ENCODE peak calls at places on chromosome 19, in nine cellular contexts. X is H9; I is esophagus squamous epithelium; H is heart right ventricle; P is HFFc6; U is mucosa of descending colon; R is CD4-positive, alpha-beta T cell; N is ascending aorta; C is neural crest cell. Z is an unnamed sample.

GRCh38 chr19:43300876-43301765 is 31.8 kb upstream of the PSG9 start:
- DNase-seq in C (no peak), P (no peak), N (no peak), R (no peak), U (no peak), I (no peak), H (no peak), X (no peak), Z (no peak)

GRCh38 chr19:58563034-58563573 is 4.7 kb upstream of the UBE2M start:
- DNase-seq in R (no peak), I (no peak), X (peak), N (no peak), U (peak), P (no peak), H (no peak), C (no peak), Z (no peak)

GRCh38 chr19:2215281-2215751 is 20.8 kb downstream of the PLEKHJ1 start:
- DNase-seq in H (no peak), U (no peak), I (no peak), P (no peak), C (no peak), X (peak), N (no peak), R (peak), Z (no peak)

GRCh38 chr19:44647144-44647543 is 3.4 kb downstream of the PVR start:
- DNase-seq in N (no peak), X (no peak), U (no peak), I (no peak), C (no peak), H (no peak), P (no peak), R (no peak), Z (no peak)

GRCh38 chr19:5903054-5903501 is 512 bp downstream of the NDUFA11 start:
- DNase-seq in C (no peak), X (no peak), H (no peak), P (peak), R (no peak), U (no peak), I (no peak), N (no peak), Z (no peak)

GRCh38 chr19:15643387-15643786 is 2.7 kb downstream of the CYP4F3 start:
- DNase-seq in U (no peak), R (no peak), I (no peak), H (no peak), P (no peak), N (no peak), C (no peak), X (no peak), Z (no peak)

GRCh38 chr19:6086081-6086858 is 24.0 kb downstream of the RFX2 start:
- DNase-seq in I (no peak), U (no peak), R (no peak), C (no peak), H (no peak), X (no peak), P (peak), N (no peak), Z (no peak)

GRCh38 chr19:1846517-1847205 is 1.6 kb downstream of the REXO1 start:
- DNase-seq in U (peak), I (no peak), X (no peak), P (no peak), N (no peak), C (no peak), H (no peak), R (no peak), Z (no peak)

GRCh38 chr19:28746486-28746885 is 466.5 kb downstream of the UQCRFS1 start:
- DNase-seq in R (no peak), I (no peak), C (no peak), H (no peak), P (no peak), U (no peak), X (no peak), N (no peak), Z (no peak)

GRCh38 chr19:31316201-31316951 is 32.9 kb downstream of the TSHZ3 start:
- DNase-seq in P (no peak), I (no peak), N (peak), C (no peak), H (peak), R (no peak), U (no peak), X (no peak), Z (no peak)

GRCh38 chr19:5339950-5340636 is 519 bp downstream of the PTPRS start:
- DNase-seq in I (no peak), R (no peak), U (no peak), H (no peak), P (no peak), X (no peak), C (peak), N (no peak), Z (no peak)

GRCh38 chr19:49672131-49672919 is 4.7 kb upstream of the PRMT1 start:
- DNase-seq in H (peak), U (peak), C (peak), X (peak), I (no peak), R (peak), P (peak), N (peak), Z (peak)

GRCh38 chr19:7694499-7694898 is 7.4 kb downstream of the FCER2 start:
- DNase-seq in U (no peak), H (no peak), N (no peak), I (no peak), X (no peak), R (no peak), C (no peak), P (no peak), Z (no peak)

GRCh38 chr19:29795882-29796523 is 15.8 kb upstream of the CCNE1 start:
- DNase-seq in R (no peak), N (no peak), C (no peak), U (no peak), H (no peak), I (no peak), X (no peak), P (no peak), Z (no peak)

GRCh38 chr19:6730153-6730804 is 7.1 kb downstream of the GPR108 start:
- DNase-seq in R (no peak), H (no peak), C (no peak), X (peak), P (no peak), N (peak), I (no peak), U (peak), Z (no peak)

GRCh38 chr19:51066816-51067215 is 1.9 kb upstream of the KLK13 start:
- DNase-seq in I (no peak), N (no peak), H (no peak), R (no peak), U (no peak), C (no peak), X (no peak), P (no peak), Z (no peak)

GRCh38 chr19:40398417-40399056 is 8.6 kb upstream of the HIPK4 start:
- DNase-seq in H (no peak), R (peak), X (peak), C (no peak), P (no peak), I (no peak), U (peak), N (no peak), Z (peak)

GRCh38 chr19:33686246-33686645 is 64.5 kb downstream of the CHST8 start:
- DNase-seq in N (peak), R (no peak), I (no peak), C (no peak), U (no peak), X (no peak), H (no peak), P (no peak), Z (no peak)

GRCh38 chr19:17604372-17605025 is 49.0 kb downstream of the COLGALT1 start:
- DNase-seq in H (no peak), N (no peak), X (no peak), C (no peak), U (no peak), P (no peak), R (no peak), I (no peak), Z (no peak)

GRCh38 chr19:9178901-9179300 is at the start of gene OR7D2:
- DNase-seq in H (no peak), U (no peak), R (no peak), C (no peak), X (no peak), N (no peak), I (no peak), P (no peak), Z (no peak)

GRCh38 chr19:56076413-56076998 is 44.6 kb downstream of the ZNF787 start:
- DNase-seq in I (no peak), R (peak), C (peak), H (peak), P (peak), N (no peak), U (peak), X (no peak), Z (peak)

GRCh38 chr19:10643166-10643967 is 10.8 kb upstream of the ILF3 start:
- DNase-seq in H (no peak), U (no peak), C (no peak), I (no peak), P (no peak), N (no peak), R (no peak), X (peak), Z (no peak)

GRCh38 chr19:7478173-7478842 is 10.5 kb downstream of the PEX11G start:
- DNase-seq in R (no peak), C (no peak), P (no peak), X (no peak), U (no peak), H (no peak), I (no peak), N (no peak), Z (no peak)

GRCh38 chr19:17575871-17576757 is 20.7 kb downstream of the COLGALT1 start:
- DNase-seq in R (no peak), C (no peak), U (no peak), P (no peak), N (no peak), H (no peak), I (no peak), X (no peak), Z (no peak)

GRCh38 chr19:18290250-18291018 is 9.0 kb upstream of the JUND start:
- DNase-seq in X (no peak), U (peak), C (no peak), N (peak), R (peak), P (no peak), H (no peak), I (no peak), Z (peak)

GRCh38 chr19:7917292-7918061 is 2.7 kb upstream of the SNAPC2 start:
- DNase-seq in P (peak), H (no peak), X (peak), R (peak), I (no peak), C (peak), U (peak), N (no peak), Z (no peak)

GRCh38 chr19:10510301-10510802 is 6.9 kb downstream of the S1PR5 start:
- DNase-seq in P (no peak), U (peak), I (no peak), C (peak), H (no peak), R (peak), N (no peak), X (peak), Z (peak)

GRCh38 chr19:48168689-48169088 is 1.5 kb downstream of the LIG1 start:
- DNase-seq in X (no peak), P (no peak), U (no peak), H (no peak), R (no peak), N (no peak), I (no peak), C (no peak), Z (no peak)

DNA sequence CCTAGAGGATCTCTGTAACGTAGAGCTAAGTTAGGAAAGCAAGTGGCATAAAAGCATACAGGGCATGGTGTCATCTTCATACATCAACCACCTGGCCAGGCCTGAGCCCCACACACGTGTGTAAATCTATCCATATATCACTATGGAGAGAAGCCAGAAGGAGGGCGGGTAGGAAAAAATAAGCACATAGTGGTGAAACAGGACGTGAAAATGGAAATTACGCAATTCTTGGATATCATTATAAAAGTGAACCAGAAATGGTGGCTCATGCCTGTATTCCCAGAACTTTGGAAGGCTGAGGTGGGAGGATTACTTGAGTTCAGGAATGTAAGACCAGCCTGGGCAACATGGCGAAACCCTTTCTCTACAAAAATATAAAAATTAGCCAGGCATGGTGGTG is 43.4 kb downstream of the PDCD5 start:
- DNase-seq in P (no peak), U (no peak), C (no peak), N (no peak), I (no peak), X (no peak), R (no peak), H (no peak), Z (no peak)
- TF ChIP-seq CTCF in P (no peak), U (no peak), C (no peak), N (no peak), I (no peak), X (no peak), R (no peak), H (no peak), Z (no peak)

DNA sequence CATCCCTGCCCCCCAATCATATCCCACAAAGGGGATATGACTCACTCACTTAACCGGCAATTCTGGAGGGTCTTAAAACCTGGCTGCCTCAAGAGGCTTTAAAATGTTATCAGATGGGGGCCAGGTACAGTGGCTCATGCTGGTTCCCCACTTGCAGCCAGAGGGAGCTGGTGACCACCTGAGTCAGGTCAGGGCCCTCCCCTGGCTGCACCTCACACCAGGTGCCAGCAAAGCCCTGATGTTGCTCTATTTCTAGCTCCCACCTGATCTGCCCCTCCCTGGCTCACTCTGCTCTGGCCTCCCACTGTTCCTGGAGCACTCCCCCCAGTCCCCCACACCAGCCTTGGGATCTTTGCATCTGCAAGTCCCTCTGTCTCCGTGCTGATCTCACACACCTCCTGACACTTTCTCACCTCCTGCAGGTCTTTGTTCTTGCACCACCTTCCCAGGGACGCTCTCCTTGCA is 14.2 kb downstream of the HPN start:
- DNase-seq in C (no peak), I (no peak), U (no peak), R (no peak), H (no peak), X (peak), P (no peak), N (no peak), Z (no peak)
- TF ChIP-seq CTCF in C (no peak), I (no peak), U (no peak), R (no peak), H (no peak), X (peak), P (peak), N (no peak), Z (peak)

DNA sequence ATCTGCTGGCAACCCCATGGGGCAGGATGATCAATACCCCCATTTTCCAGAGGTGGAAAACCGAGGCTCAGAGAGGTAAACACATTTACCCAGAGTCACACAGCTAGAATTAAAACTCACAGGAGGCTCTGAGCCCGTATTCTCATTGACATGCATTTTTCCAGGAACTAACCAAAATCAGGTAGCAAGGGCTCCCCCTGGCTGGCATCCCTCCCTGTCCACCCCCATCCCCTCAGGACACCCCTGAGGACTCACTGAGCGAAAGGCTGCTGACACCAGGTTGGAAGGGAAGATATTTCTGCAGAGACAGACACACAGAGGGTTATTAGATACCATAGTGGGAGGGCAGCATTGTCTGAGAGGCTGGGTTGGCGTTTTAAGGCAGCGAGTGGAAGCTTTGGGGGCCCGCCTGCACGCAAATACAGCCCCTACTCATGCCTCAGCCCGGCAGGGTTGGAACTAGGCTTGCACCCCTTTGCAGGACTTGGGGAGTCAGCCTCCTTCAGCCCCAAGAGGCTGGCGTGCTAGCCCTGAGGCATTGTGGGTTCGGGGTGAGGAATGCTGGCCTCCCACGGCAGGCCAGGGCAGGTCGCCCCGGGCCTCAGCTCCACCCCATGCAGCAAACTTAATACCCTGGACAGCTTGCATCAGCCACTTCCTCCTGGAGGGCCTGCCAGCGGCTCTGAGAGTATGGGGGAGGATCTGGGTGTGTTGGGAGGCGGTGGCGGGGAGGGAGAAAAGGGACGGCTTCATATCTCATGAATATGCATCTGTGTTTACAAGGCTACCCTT is 3.9 kb downstream of the SLC1A5 start:
- DNase-seq in X (peak), R (no peak), U (peak), I (no peak), N (peak), C (peak), P (peak), H (peak), Z (no peak)
- TF ChIP-seq CTCF in X (peak), R (peak), U (no peak), I (no peak), N (no peak), C (no peak), P (peak), H (no peak), Z (peak)

GRCh38 chr19:37931941-37932655 is 25.1 kb downstream of the SIPA1L3 start:
- DNase-seq in I (no peak), X (peak), C (peak), P (no peak), R (no peak), N (peak), H (peak), U (peak), Z (no peak)
- TF ChIP-seq CTCF in I (no peak), X (no peak), C (no peak), P (no peak), R (no peak), N (no peak), H (no peak), U (no peak), Z (no peak)

GRCh38 chr19:13633522-13633922 is 127.2 kb upstream of the CACNA1A start:
- DNase-seq in P (no peak), H (no peak), X (no peak), C (no peak), R (no peak), U (no peak), I (no peak), N (no peak), Z (no peak)

GRCh38 chr19:13627531-13627930 is 121.3 kb upstream of the CACNA1A start:
- DNase-seq in X (no peak), I (no peak), C (no peak), N (no peak), U (no peak), H (no peak), P (no peak), R (no peak), Z (no peak)

GRCh38 chr19:13634658-13635057 is 128.4 kb upstream of the CACNA1A start:
- DNase-seq in P (no peak), N (no peak), X (no peak), I (no peak), H (no peak), C (no peak), U (no peak), R (no peak), Z (no peak)

GRCh38 chr19:13633109-13633508 is 126.8 kb upstream of the CACNA1A start:
- DNase-seq in R (no peak), P (peak), U (peak), X (peak), I (no peak), N (no peak), H (no peak), C (no peak), Z (no peak)

GRCh38 chr19:13629687-13630357 is 123.5 kb upstream of the CACNA1A start:
- DNase-seq in U (no peak), P (peak), R (no peak), I (no peak), C (no peak), X (no peak), H (no peak), N (no peak), Z (no peak)
- TF ChIP-seq CTCF in U (no peak), P (no peak), R (no peak), I (no peak), C (no peak), X (no peak), H (no peak), N (no peak), Z (no peak)

GRCh38 chr19:38917921-38918491 is 6.0 kb upstream of the CCER2 start:
- DNase-seq in U (peak), X (no peak), P (no peak), I (no peak), R (no peak), C (no peak), N (no peak), H (no peak), Z (no peak)
- TF ChIP-seq CTCF in U (no peak), X (peak), P (peak), I (no peak), R (no peak), C (peak), N (no peak), H (no peak), Z (no peak)

Z was measured in CD8-positive, alpha-beta T cell.